ENCODE peak calls at places on chromosomes 7 and 10, in five cellular contexts. E is activated CD8-positive, alpha-beta memory T cell treated with anti-CD3 and anti-CD28 coated beads, Interleukin-2, amount 50 U/mL, for 4 hours; J is germinal center; S is Calu3; K is osteocyte. R is an unnamed sample.

GRCh38 chr10:60149003-60149402 is 240.7 kb downstream of the ANK3 start:
- DNase-seq in E (no peak), J (no peak), S (no peak), K (no peak), R (no peak)

GRCh38 chr10:127168251-127168650 is 28.1 kb downstream of the INSYN2A start:
- DNase-seq in E (no peak), J (no peak), S (no peak), K (no peak), R (no peak)

GRCh38 chr7:137978464-137979237 is 23.2 kb downstream of the CREB3L2 start:
- DNase-seq in E (no peak), J (no peak), S (peak; percentile 75), K (no peak), R (peak; percentile 85)

GRCh38 chr10:102045292-102045691 is 10.7 kb downstream of the ARMH3 start:
- DNase-seq in E (no peak), J (no peak), S (no peak), K (no peak), R (no peak)

GRCh38 chr10:93357680-93358079 is 124.5 kb downstream of the MYOF start:
- DNase-seq in E (no peak), J (peak; percentile 22), S (peak; percentile 7), K (no peak), R (no peak)

GRCh38 chr7:148838905-148839304 is 45.2 kb downstream of the EZH2 start:
- DNase-seq in E (no peak), J (no peak), S (no peak), K (no peak), R (no peak)

GRCh38 chr10:11830836-11831519 is 7.8 kb downstream of the PROSER2 start:
- DNase-seq in E (no peak), J (no peak), S (peak; percentile 34), K (no peak), R (no peak)

GRCh38 chr7:129443612-129444011 is 9.4 kb downstream of the STRIP2 start:
- DNase-seq in E (no peak), J (no peak), S (no peak), K (no peak), R (no peak)

GRCh38 chr7:27697861-27698430 is 35.3 kb upstream of the HIBADH start:
- DNase-seq in E (no peak), J (peak; percentile 55), S (peak; percentile 81), K (no peak), R (no peak)

GRCh38 chr10:133140417-133141143 is 19.4 kb upstream of the KNDC1 start:
- DNase-seq in E (no peak), J (no peak), S (no peak), K (no peak), R (no peak)

GRCh38 chr10:128854965-128855364 is 612.1 kb upstream of the MGMT start:
- DNase-seq in E (no peak), J (no peak), S (no peak), K (no peak), R (peak; percentile 93)

GRCh38 chr10:62047240-62047897 is 145.9 kb downstream of the ARID5B start:
- DNase-seq in E (no peak), J (no peak), S (no peak), K (no peak), R (no peak)

GRCh38 chr10:22631646-22632278 is 82.6 kb downstream of the PIP4K2A start:
- DNase-seq in E (no peak), J (no peak), S (no peak), K (no peak), R (no peak)

GRCh38 chr10:77865585-77866324 is 60.8 kb downstream of the DLG5 start:
- DNase-seq in E (no peak), J (no peak), S (no peak), K (no peak), R (no peak)

GRCh38 chr7:30145521-30145920 is 10.7 kb downstream of the MTURN start:
- DNase-seq in E (no peak), J (no peak), S (no peak), K (no peak), R (no peak)

GRCh38 chr7:46566375-46566774 is 645.3 kb upstream of the IGFBP3 start:
- DNase-seq in E (no peak), J (no peak), S (no peak), K (no peak), R (no peak)

GRCh38 chr10:99285846-99286245 is 43.3 kb upstream of the CNNM1 start:
- DNase-seq in E (no peak), J (no peak), S (no peak), K (no peak), R (no peak)